ENCODE peak calls at places on chromosome 22, in five cellular contexts. S is fibroblast of lung, O is thoracic aorta, A is IMR-90, Q is gastrocnemius medialis. B is an unnamed sample. For H3K4me1, the result is how much of the 10 kb centered on the place peaks cover.

GRCh38 chr22:41070665-41071331 is 21.6 kb upstream of the EP300 start:
- DNase-seq in O (no peak), A (no peak), S (no peak), Q (no peak), B (no peak)

GRCh38 chr22:28910575-28911278 is 27.4 kb downstream of the ZNRF3 start:
- DNase-seq in S (no peak), Q (no peak), O (no peak), A (no peak), B (no peak)

GRCh38 chr22:39808087-39808486 is 85.5 kb downstream of the ENTHD1 start:
- DNase-seq in Q (no peak), O (no peak), S (no peak), A (peak), B (no peak)

GRCh38 chr22:27213766-27214581 is 556.6 kb downstream of the MIAT start:
- DNase-seq in A (peak), O (peak), S (peak), Q (peak), B (no peak)

GRCh38 chr22:48750826-48751440 is 1076.7 kb downstream of the BRD1 start:
- DNase-seq in O (no peak), Q (no peak), S (no peak), A (no peak), B (no peak)

GRCh38 chr22:46576556-46577351 is 39.3 kb upstream of the CELSR1 start:
- DNase-seq in S (peak), A (peak), Q (no peak), O (no peak), B (peak)

GRCh38 chr22:39906207-39906606 is 5.3 kb downstream of the GRAP2 start:
- DNase-seq in O (no peak), A (no peak), S (no peak), Q (no peak), B (no peak)

GRCh38 chr22:27383896-27384295 is 417.7 kb downstream of the MN1 start:
- DNase-seq in S (no peak), O (no peak), Q (no peak), A (no peak), B (no peak)

GRCh38 chr22:27537481-27537891 is 264.1 kb downstream of the MN1 start:
- DNase-seq in A (no peak), S (no peak), O (no peak), Q (no peak), B (no peak)

GRCh38 chr22:50074056-50074455 is 11.2 kb downstream of the MLC1 start:
- DNase-seq in Q (no peak), A (no peak), O (no peak), S (peak), B (no peak)

GRCh38 chr22:47012589-47013365 is 250.3 kb downstream of the TBC1D22A start:
- DNase-seq in S (peak), A (peak), O (no peak), Q (no peak), B (no peak)

GRCh38 chr22:28442951-28443876 is 236.4 kb downstream of the TTC28 start:
- DNase-seq in Q (peak), A (peak), S (peak), O (peak), B (peak)

GRCh38 chr22:46727813-46728364 is 10.2 kb downstream of the CERK start:
- DNase-seq in Q (no peak), A (no peak), O (no peak), S (no peak), B (no peak)

GRCh38 chr22:49929553-49929979 is 11.1 kb downstream of the CRELD2 start:
- DNase-seq in S (no peak), Q (no peak), O (no peak), A (no peak), B (no peak)

GRCh38 chr22:28402539-28402938 is 277.1 kb downstream of the TTC28 start:
- DNase-seq in O (no peak), S (no peak), A (no peak), Q (no peak), B (no peak)

GRCh38 chr22:47192651-47193437 is 430.4 kb downstream of the TBC1D22A start:
- DNase-seq in Q (no peak), A (no peak), O (no peak), S (no peak), B (peak)

GRCh38 chr22:17269607-17270261 is 50.5 kb upstream of the ADA2 start:
- DNase-seq in Q (no peak), S (no peak), O (no peak), A (no peak), B (no peak)

GRCh38 chr22:11307996-11308395 is 4220.0 kb upstream of the OR11H1 start:
- DNase-seq in O (no peak), A (no peak), S (no peak), Q (no peak), B (no peak)

GRCh38 chr22:47190276-47190956 is 428.0 kb downstream of the TBC1D22A start:
- DNase-seq in A (no peak), Q (no peak), O (no peak), S (no peak), B (no peak)

GRCh38 chr22:39622881-39623367 is 52.4 kb downstream of the CACNA1I start:
- DNase-seq in O (no peak), S (peak), A (peak), Q (peak), B (no peak)

GRCh38 chr22:47452184-47452583 is 689.7 kb downstream of the TBC1D22A start:
- DNase-seq in O (no peak), A (no peak), Q (no peak), S (no peak), B (no peak)

GRCh38 chr22:46846154-46846831 is 83.8 kb downstream of the TBC1D22A start:
- DNase-seq in A (peak), S (peak), O (no peak), Q (no peak), B (no peak)

GRCh38 chr22:45242778-45243191 is 2.1 kb upstream of the KIAA0930 start:
- DNase-seq in S (no peak), O (no peak), A (no peak), Q (no peak), B (no peak)

GRCh38 chr22:40044870-40045834 is 50.4 kb downstream of the FAM83F start:
- DNase-seq in Q (peak), S (peak), O (no peak), A (peak), B (no peak)

GRCh38 chr22:28441720-28442263 is 237.8 kb downstream of the TTC28 start:
- DNase-seq in S (peak), Q (no peak), A (no peak), O (no peak), B (no peak)

GRCh38 chr22:39266398-39267030 is 21.7 kb upstream of the PDGFB start:
- DNase-seq in S (peak), Q (no peak), A (peak), O (no peak), B (no peak)

GRCh38 chr22:21951931-21952465 is 650 bp downstream of the PPM1F start:
- DNase-seq in Q (no peak), O (no peak), S (peak), A (peak), B (no peak)

GRCh38 chr22:36741204-36741793 is 34.6 kb downstream of the IFT27 start:
- DNase-seq in Q (no peak), S (no peak), A (no peak), O (no peak), B (peak)

GRCh38 chr22:49202226-49202625 is 625.4 kb downstream of the BRD1 start:
- DNase-seq in O (no peak), A (no peak), Q (no peak), S (no peak), B (no peak)

GRCh38 chr22:21866821-21867527 is 471 bp downstream of the MAPK1 start:
- DNase-seq in Q (no peak), S (no peak), O (no peak), A (no peak), B (no peak)

GRCh38 chr22:32917577-32918375 is 116.3 kb downstream of the TIMP3 start:
- DNase-seq in S (no peak), A (no peak), O (no peak), Q (no peak), B (no peak)

GRCh38 chr22:28986366-28986765 is 75.3 kb downstream of the C22orf31 start:
- DNase-seq in S (peak), O (no peak), Q (no peak), A (no peak), B (no peak)

GRCh38 chr22:46147061-46147460 is 3.3 kb upstream of the PPARA start:
- DNase-seq in S (no peak), O (no peak), A (no peak), Q (no peak), B (no peak)

DNA sequence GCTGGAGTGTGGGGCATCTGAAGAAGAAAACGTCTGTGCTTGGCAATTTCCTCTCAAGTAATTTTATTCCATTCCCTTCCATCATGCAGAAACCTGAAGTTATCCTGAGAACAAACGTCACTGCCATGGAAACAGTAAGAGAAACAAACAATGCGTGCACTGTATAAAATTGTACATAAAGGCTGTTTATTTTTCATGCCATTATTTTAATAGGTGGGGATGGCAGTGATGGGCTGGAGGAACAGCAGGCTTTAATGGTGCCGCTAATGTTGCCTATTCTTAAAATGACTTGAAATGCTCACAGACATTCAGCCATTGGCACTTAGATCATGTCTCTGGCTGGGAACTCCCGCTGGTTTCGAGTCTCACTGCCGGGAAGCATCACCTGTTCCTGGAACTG is 7.5 kb upstream of the SEZ6L start:
- DNase-seq in S (no peak), Q (no peak), A (no peak), O (no peak), B (no peak)
- H3K4me1 ChIP-seq in S (under half), Q (under half), A (under half), O (under half), B (under half)

GRCh38 chr22:23401910-23402274 is 178.2 kb downstream of the IGLL1 start:
- DNase-seq in A (no peak), Q (no peak), S (no peak), O (no peak), B (peak)
- H3K27ac ChIP-seq in A (no peak), Q (no peak), S (no peak), O (no peak), B (no peak)

GRCh38 chr22:42279425-42280020 is 9.1 kb upstream of the TCF20 start:
- DNase-seq in Q (no peak), S (no peak), A (no peak), O (no peak), B (no peak)

GRCh38 chr22:42277232-42277753 is 6.8 kb upstream of the TCF20 start:
- DNase-seq in O (no peak), A (no peak), S (no peak), Q (no peak), B (no peak)

GRCh38 chr22:42275970-42276369 is 5.5 kb upstream of the TCF20 start:
- DNase-seq in S (no peak), O (no peak), A (no peak), Q (no peak), B (no peak)

GRCh38 chr22:42280140-42280539 is 9.7 kb upstream of the TCF20 start:
- DNase-seq in S (no peak), O (no peak), A (no peak), Q (no peak), B (no peak)

DNA sequence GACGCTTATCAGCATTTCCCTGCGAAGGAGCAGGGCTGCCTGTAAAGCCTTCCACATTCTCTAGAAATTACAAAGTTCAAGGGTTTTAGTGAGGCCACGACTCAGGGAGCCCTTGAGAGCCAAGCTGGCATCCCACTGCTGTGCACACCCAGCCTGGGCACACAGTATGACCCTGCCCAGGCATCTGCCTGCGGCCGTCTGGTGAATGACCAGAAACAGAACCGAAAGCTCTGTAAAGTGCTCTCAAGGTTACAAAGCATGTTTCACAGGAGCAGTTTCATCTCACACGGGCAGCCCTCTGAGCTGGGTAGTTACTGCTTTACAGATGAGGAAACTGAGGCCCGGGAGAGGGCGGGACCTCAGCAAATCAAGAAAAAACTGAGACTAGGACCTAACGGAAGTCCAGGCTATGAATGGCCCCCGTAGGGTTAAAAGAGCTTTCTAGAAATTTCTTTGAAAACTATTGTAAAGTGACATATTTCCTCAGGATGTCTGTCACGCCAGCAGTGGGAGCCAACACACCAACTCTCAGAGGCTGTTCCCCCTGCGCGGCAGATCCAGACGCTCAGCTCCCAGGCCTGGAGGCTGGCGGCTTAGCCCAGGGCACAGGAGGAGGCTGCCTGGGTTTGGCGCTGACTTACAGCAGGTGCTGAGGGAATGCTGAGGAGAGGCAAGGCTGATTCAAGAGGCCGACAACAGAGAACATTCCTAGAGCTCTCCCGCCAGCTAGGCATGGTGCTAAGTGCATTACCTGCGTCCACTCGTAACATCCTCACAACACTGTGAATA is 7.7 kb upstream of the TCF20 start:
- DNase-seq in S (no peak), A (no peak), O (no peak), Q (no peak), B (no peak)
- TF ChIP-seq CTCF in S (peak), A (peak), O (no peak), Q (no peak), B (peak)

DNA sequence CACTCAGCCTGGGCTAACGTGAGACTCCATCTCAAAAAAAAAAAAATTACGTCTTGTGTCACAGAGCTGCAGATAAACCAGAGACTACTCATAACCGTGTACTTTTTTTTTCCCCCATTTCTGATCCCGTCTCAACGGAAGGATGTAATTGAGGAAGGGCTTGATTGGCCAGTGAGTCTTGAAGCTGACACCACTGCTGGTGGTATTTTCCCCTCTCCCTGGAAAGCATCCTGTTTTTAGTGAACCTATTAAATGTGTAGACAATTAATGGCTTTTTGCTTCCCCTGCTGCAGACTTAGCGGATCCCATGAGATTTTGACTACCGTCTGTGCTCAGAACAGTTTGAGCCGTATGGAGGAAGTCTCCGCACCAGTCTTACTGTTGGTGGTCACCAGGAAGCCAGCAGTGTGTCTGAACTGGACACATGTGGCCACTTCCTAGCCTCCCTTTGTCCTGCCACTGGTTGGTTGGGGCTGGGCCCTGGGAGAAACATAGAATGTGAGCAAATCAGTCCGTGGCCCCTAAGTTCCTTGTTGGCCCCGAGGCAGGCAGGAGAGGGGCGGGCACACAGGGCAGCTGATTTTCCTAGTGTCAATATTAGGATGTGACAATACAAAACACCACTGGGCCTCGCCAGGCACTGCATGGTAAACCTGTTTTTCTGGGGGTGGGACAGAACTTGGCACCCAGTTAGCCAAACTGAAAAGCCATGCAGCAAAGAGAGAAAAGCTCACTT is 3.1 kb downstream of the BIK start:
- DNase-seq in S (no peak), A (no peak), O (no peak), Q (no peak), B (no peak)
- H3K4me1 ChIP-seq in S (under half), A (under half), O (under half), Q (under half), B (under half)

DNA sequence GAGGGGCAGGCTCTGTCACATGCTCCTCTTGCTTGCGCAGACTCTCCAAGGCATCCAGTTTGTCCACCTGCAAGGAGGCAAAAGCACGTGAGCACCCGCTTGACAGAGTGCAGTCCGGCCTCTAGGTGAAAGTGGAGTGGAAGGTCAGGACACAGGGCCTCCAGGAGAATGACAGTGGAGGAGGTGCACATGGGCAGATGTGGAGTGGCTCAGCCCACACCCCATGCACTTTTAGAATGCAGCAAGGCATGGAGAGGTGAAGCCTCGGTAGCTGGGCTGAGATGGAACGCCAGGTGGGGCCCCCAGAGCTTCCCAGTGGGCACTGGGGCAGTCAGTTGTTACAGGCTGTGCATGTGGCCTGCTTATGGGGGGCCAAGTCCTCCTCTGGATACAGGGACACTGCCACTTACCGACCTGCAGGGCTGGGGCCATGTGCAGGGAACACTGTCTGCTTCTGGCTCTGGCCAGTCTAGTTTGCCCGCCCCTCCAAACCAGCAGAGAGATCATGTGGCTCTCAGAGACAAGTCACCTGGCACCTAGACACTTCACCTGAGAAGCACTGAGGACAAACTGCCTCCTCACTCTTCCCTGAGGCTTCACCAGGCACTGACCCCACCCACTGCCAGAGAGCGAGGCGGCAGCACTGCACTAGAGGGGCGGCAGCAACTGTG is 2.3 kb upstream of the SLC25A1 start:
- DNase-seq in Q (no peak), O (no peak), A (no peak), S (no peak), B (no peak)
- H3K27ac ChIP-seq in Q (no peak), O (no peak), A (no peak), S (no peak), B (no peak)

GRCh38 chr22:35546886-35547285 is 6.3 kb downstream of the RASD2 start:
- DNase-seq in S (no peak), O (no peak), A (no peak), Q (no peak), B (no peak)

GRCh38 chr22:35547993-35548761 is 7.5 kb downstream of the RASD2 start:
- DNase-seq in O (no peak), A (no peak), Q (no peak), S (no peak), B (no peak)

GRCh38 chr22:35549338-35549737 is 8.7 kb downstream of the RASD2 start:
- DNase-seq in Q (no peak), O (no peak), A (no peak), S (no peak), B (no peak)

GRCh38 chr22:35551549-35552177 is 11.0 kb downstream of the RASD2 start:
- DNase-seq in O (no peak), Q (no peak), S (no peak), A (no peak), B (no peak)

GRCh38 chr22:35548762-35549106 is 8.1 kb downstream of the RASD2 start:
- DNase-seq in Q (no peak), S (no peak), A (no peak), O (no peak), B (no peak)
- TF ChIP-seq CTCF in Q (no peak), S (no peak), A (peak), O (no peak), B (no peak)

DNA sequence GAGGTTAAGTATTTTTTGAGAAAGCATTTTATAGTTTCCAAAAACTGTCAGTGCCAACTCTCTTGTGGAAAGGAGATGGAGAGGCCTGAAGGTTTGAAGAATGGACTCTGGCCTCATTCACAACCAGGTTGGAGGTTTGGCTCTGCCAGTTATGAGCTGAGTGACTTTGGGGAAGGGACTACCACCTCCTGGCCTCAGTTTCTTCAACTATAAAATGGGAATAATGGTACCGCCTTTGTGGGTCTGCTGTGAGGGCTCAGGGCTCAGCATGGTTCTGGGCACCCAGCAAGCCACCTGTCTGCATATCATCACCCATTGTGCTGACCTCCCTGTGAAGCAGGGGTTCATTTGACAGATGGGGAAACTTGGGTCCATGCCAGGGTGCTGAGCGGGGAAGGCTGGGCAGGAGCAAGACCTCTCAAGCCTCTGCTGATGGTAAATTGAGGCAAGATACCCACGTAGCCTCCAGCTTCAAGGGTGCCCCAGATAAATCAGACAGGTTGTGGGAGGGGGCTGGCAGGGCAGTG is 3.5 kb upstream of the LIF start:
- DNase-seq in Q (no peak), A (no peak), O (no peak), S (no peak), B (no peak)
- H3K4me1 ChIP-seq in Q (under half), A (half or more), O (under half), S (half or more), B (under half)

GRCh38 chr22:38247713-38248112 is 25.1 kb downstream of the TMEM184B start:
- DNase-seq in A (no peak), O (no peak), Q (no peak), S (no peak), B (no peak)
- H3K27ac ChIP-seq in A (no peak), O (peak), Q (peak), S (no peak), B (no peak)

GRCh38 chr22:20551805-20552449 is 44.5 kb downstream of the MED15 start:
- DNase-seq in O (no peak), Q (peak), S (no peak), A (no peak), B (no peak)
- TF ChIP-seq CTCF in O (peak), Q (peak), S (peak), A (peak), B (no peak)